ENCODE peak calls at places on chromosomes 11 and 22, in ten cellular contexts. H, J, F, U, A, V, T, E, P and O are unnamed samples.

GRCh38 chr11:130062030-130062429 is 7.7 kb upstream of the APLP2 start:
- DNase-seq in H (no peak), J (no peak), F (no peak), U (no peak), A (no peak), V (no peak), T (no peak), E (no peak), P (no peak), O (no peak)

GRCh38 chr11:34641981-34642380 is 21.1 kb downstream of the EHF start:
- DNase-seq in H (no peak), J (no peak), F (no peak), U (no peak), A (no peak), V (no peak), T (no peak), E (no peak), P (no peak), O (no peak)

GRCh38 chr22:37282385-37282677 is at the start of gene CYTH4:
- DNase-seq in H (no peak), J (no peak), F (peak), U (peak), A (no peak), V (peak), T (peak), E (peak), P (peak), O (no peak)

GRCh38 chr11:29127456-29127855 is 889.4 kb downstream of the KCNA4 start:
- DNase-seq in H (no peak), J (no peak), F (no peak), U (no peak), A (no peak), V (no peak), T (no peak), E (no peak), P (no peak), O (no peak)

GRCh38 chr11:86486261-86487030 is 111.8 kb downstream of the CCDC81 start:
- DNase-seq in H (no peak), J (no peak), F (no peak), U (no peak), A (no peak), V (no peak), T (no peak), E (no peak), P (no peak), O (no peak)

GRCh38 chr11:60378359-60378758 is at the start of gene MS4A7:
- DNase-seq in H (no peak), J (peak), F (no peak), U (peak), A (no peak), V (peak), T (no peak), E (peak), P (no peak), O (no peak)

GRCh38 chr11:2665747-2666710 is 33.8 kb downstream of the KCNQ1OT1 start:
- DNase-seq in H (no peak), J (no peak), F (no peak), U (peak), A (no peak), V (peak), T (no peak), E (no peak), P (no peak), O (no peak)

GRCh38 chr22:50569041-50569459 is 6.3 kb upstream of the SYCE3 start:
- DNase-seq in H (no peak), J (no peak), F (no peak), U (no peak), A (no peak), V (peak), T (no peak), E (no peak), P (no peak), O (no peak)

GRCh38 chr11:65279713-65280459 is 18.1 kb downstream of the POLA2 start:
- DNase-seq in H (peak), J (no peak), F (no peak), U (no peak), A (peak), V (peak), T (peak), E (peak), P (peak), O (peak)

GRCh38 chr22:45149671-45150070 is 14.1 kb upstream of the NUP50 start:
- DNase-seq in H (peak), J (no peak), F (no peak), U (no peak), A (no peak), V (no peak), T (no peak), E (no peak), P (peak), O (no peak)

GRCh38 chr11:64259533-64260067 is 8.3 kb downstream of the PLCB3 start:
- DNase-seq in H (no peak), J (no peak), F (no peak), U (no peak), A (no peak), V (no peak), T (no peak), E (no peak), P (no peak), O (no peak)

GRCh38 chr22:36762687-36763260 is 13.1 kb downstream of the IFT27 start:
- DNase-seq in H (peak), J (no peak), F (no peak), U (peak), A (peak), V (peak), T (no peak), E (peak), P (no peak), O (no peak)

GRCh38 chr11:27934830-27935145 is 173.2 kb downstream of the KIF18A start:
- DNase-seq in H (peak), J (no peak), F (no peak), U (no peak), A (peak), V (no peak), T (peak), E (no peak), P (peak), O (peak)

GRCh38 chr11:87421422-87421821 is 383.7 kb downstream of the TMEM135 start:
- DNase-seq in H (peak), J (peak), F (peak), U (peak), A (peak), V (no peak), T (peak), E (peak), P (peak), O (peak)

GRCh38 chr11:118061401-118062125 is 15.3 kb upstream of the TMPRSS4 start:
- DNase-seq in H (no peak), J (no peak), F (no peak), U (no peak), A (no peak), V (peak), T (no peak), E (no peak), P (no peak), O (no peak)

GRCh38 chr11:88886796-88887195 is 179.0 kb downstream of the GRM5 start:
- DNase-seq in H (peak), J (peak), F (peak), U (no peak), A (peak), V (no peak), T (peak), E (no peak), P (peak), O (peak)

GRCh38 chr22:19134176-19134831 is 3.2 kb downstream of the TSSK2 start:
- DNase-seq in H (no peak), J (no peak), F (no peak), U (no peak), A (no peak), V (no peak), T (no peak), E (no peak), P (no peak), O (no peak)

GRCh38 chr22:22103078-22103593 is 120.5 kb upstream of the TOP3B start:
- DNase-seq in H (peak), J (peak), F (no peak), U (no peak), A (peak), V (no peak), T (peak), E (no peak), P (peak), O (no peak)

GRCh38 chr11:67275606-67276409 is 9.5 kb downstream of the GRK2 start:
- DNase-seq in H (no peak), J (peak), F (no peak), U (no peak), A (no peak), V (peak), T (no peak), E (no peak), P (no peak), O (no peak)

GRCh38 chr22:23137905-23138520 is 3.8 kb downstream of the RSPH14 start:
- DNase-seq in H (peak), J (no peak), F (no peak), U (no peak), A (no peak), V (no peak), T (peak), E (peak), P (peak), O (no peak)